ENCODE peak calls at places on chromosome 1, in four cellular contexts. One of them, this sample, is unnamed.

GRCh38 chr1:45325816-45326506 is 734 bp upstream of the HPDL start:
- DNase-seq in GM06990: no peak
- DNase-seq in left ventricle myocardium inferior: no peak
- DNase-seq in fibroblast of mammary gland: no peak
- DNase-seq in this sample: no peak

GRCh38 chr1:21857142-21857839 is 45.2 kb downstream of the LDLRAD2 start:
- DNase-seq in GM06990: no peak
- DNase-seq in fibroblast of mammary gland: peak
- DNase-seq in left ventricle myocardium inferior: no peak
- DNase-seq in this sample: no peak

GRCh38 chr1:17167041-17167782 is 37.7 kb upstream of the PADI1 start:
- DNase-seq in left ventricle myocardium inferior: no peak
- DNase-seq in GM06990: no peak
- DNase-seq in fibroblast of mammary gland: no peak
- DNase-seq in this sample: no peak

GRCh38 chr1:62317021-62317768 is 2.0 kb downstream of the KANK4 start:
- DNase-seq in fibroblast of mammary gland: no peak
- DNase-seq in GM06990: no peak
- DNase-seq in left ventricle myocardium inferior: no peak
- DNase-seq in this sample: no peak

GRCh38 chr1:233791372-233791703 is 113.1 kb upstream of the SLC35F3 start:
- DNase-seq in GM06990: no peak
- DNase-seq in left ventricle myocardium inferior: no peak
- DNase-seq in fibroblast of mammary gland: no peak
- DNase-seq in this sample: no peak

GRCh38 chr1:69029649-69030048 is 532.8 kb upstream of the DEPDC1 start:
- DNase-seq in left ventricle myocardium inferior: no peak
- DNase-seq in fibroblast of mammary gland: no peak
- DNase-seq in GM06990: no peak
- DNase-seq in this sample: no peak

GRCh38 chr1:235133086-235133485 is 4.4 kb upstream of the TOMM20 start:
- DNase-seq in fibroblast of mammary gland: no peak
- DNase-seq in GM06990: no peak
- DNase-seq in left ventricle myocardium inferior: no peak
- DNase-seq in this sample: no peak

GRCh38 chr1:23804183-23804582 is 3.6 kb upstream of the GALE start:
- DNase-seq in GM06990: no peak
- DNase-seq in fibroblast of mammary gland: no peak
- DNase-seq in left ventricle myocardium inferior: no peak
- DNase-seq in this sample: no peak

GRCh38 chr1:47104816-47105215 is 32.4 kb upstream of the CYP4A22 start:
- DNase-seq in fibroblast of mammary gland: no peak
- DNase-seq in GM06990: no peak
- DNase-seq in left ventricle myocardium inferior: no peak
- DNase-seq in this sample: no peak

GRCh38 chr1:101291562-101292035 is 54.8 kb downstream of the S1PR1 start:
- DNase-seq in left ventricle myocardium inferior: no peak
- DNase-seq in fibroblast of mammary gland: peak
- DNase-seq in GM06990: peak
- DNase-seq in this sample: no peak

DNA sequence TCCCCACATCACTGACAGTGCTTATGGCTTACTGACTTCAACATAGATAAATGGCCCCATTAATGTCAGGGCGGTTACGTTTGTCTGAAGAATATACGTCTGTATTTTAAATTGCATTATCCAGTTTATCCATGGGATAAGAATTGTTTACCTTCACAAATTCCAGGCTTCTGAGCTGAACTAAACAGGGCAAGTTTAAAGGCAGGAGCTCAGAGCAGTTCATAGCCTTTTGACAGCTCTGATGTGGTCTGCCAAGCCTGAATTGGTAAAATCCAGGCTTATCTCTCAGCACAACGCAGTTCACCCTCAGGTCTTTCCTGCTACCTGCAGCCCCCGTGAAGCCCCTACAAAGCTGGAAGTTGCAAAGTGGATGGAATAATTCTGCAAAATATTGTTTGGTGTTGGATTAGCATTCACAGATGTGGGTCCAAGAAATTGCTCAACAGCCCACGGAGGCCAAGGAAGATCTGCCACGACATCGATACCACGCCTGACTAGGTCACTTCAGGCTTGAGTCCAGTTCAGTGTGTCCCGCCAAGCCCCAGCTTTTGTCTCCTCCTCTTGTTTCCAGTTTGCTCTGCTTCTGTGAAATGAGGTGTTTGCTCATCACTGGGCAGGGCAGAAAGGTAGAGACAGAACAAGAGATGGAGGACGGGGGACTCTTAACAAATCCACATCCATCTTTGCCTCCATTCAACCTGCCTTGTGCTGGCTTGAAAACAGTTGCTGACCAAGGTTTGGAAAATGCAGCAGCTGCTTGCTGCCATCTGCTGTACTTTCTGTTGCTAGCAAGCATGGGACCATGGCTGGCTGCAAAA is 79.8 kb upstream of the GREM2 start:
- DNase-seq in GM06990: no peak
- DNase-seq in left ventricle myocardium inferior: no peak
- DNase-seq in fibroblast of mammary gland: peak
- DNase-seq in this sample: no peak
- TF ChIP-seq CTCF in GM06990: no peak
- TF ChIP-seq CTCF in left ventricle myocardium inferior: peak
- TF ChIP-seq CTCF in fibroblast of mammary gland: peak
- TF ChIP-seq CTCF in this sample: peak

GRCh38 chr1:156487862-156488261 is 12.7 kb downstream of the MEF2D start:
- DNase-seq in GM06990: peak
- DNase-seq in fibroblast of mammary gland: no peak
- DNase-seq in left ventricle myocardium inferior: no peak
- DNase-seq in this sample: no peak

GRCh38 chr1:156488566-156489165 is 11.9 kb downstream of the MEF2D start:
- DNase-seq in left ventricle myocardium inferior: no peak
- DNase-seq in fibroblast of mammary gland: no peak
- DNase-seq in GM06990: peak
- DNase-seq in this sample: no peak

GRCh38 chr1:156484480-156485058 is 16.0 kb downstream of the MEF2D start:
- DNase-seq in left ventricle myocardium inferior: no peak
- DNase-seq in GM06990: no peak
- DNase-seq in fibroblast of mammary gland: no peak
- DNase-seq in this sample: no peak

GRCh38 chr1:156485984-156486383 is 14.6 kb downstream of the MEF2D start:
- DNase-seq in GM06990: no peak
- DNase-seq in fibroblast of mammary gland: no peak
- DNase-seq in left ventricle myocardium inferior: no peak
- DNase-seq in this sample: no peak

GRCh38 chr1:156486421-156487344 is 13.9 kb downstream of the MEF2D start:
- DNase-seq in fibroblast of mammary gland: no peak
- DNase-seq in GM06990: no peak
- DNase-seq in left ventricle myocardium inferior: no peak
- DNase-seq in this sample: no peak
- H3K4me3 ChIP-seq in fibroblast of mammary gland: no peak
- H3K4me3 ChIP-seq in GM06990: peak
- H3K4me3 ChIP-seq in left ventricle myocardium inferior: no peak
- H3K4me3 ChIP-seq in this sample: no peak

DNA sequence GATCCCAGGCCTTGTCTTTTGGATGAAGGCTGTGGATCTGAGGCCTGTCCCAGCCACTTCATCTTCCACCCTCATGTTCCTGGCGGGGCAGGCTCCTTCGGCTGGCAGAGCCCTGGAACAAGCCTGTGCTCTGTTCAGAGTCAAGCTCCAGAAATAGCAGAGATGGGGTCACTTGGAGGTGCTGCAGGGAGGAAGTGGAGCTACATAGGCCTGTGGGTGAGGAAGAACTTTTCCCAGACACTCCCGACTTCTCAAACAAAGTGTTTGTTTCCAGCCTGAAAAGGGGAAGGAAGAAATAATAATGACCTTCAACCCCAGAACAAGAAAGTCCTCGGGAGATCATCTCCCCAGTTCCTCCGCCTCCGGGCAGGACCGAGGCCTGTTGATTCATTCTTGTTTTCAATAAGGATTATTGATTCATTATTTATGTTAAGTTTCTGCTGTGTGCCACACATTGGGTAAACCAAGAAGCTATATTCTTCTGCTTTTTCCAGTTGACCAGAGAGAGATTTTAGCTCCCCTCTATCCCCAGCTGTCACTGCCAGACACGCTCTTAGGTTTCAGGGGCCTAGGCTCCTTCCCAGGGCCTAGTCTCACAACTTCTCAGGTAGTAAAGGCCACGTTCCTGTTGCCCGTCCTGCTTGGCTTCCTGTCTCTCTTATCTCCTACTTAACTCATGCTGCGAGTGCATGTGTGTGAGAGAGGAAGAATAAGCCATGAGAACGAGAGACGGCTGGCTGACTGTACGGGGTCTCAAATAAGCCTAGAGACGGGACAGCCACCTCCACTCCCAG is 16.9 kb downstream of the IKBKE start:
- DNase-seq in left ventricle myocardium inferior: no peak
- DNase-seq in fibroblast of mammary gland: no peak
- DNase-seq in GM06990: no peak
- DNase-seq in this sample: no peak
- TF ChIP-seq CTCF in left ventricle myocardium inferior: no peak
- TF ChIP-seq CTCF in fibroblast of mammary gland: no peak
- TF ChIP-seq CTCF in GM06990: no peak
- TF ChIP-seq CTCF in this sample: no peak

DNA sequence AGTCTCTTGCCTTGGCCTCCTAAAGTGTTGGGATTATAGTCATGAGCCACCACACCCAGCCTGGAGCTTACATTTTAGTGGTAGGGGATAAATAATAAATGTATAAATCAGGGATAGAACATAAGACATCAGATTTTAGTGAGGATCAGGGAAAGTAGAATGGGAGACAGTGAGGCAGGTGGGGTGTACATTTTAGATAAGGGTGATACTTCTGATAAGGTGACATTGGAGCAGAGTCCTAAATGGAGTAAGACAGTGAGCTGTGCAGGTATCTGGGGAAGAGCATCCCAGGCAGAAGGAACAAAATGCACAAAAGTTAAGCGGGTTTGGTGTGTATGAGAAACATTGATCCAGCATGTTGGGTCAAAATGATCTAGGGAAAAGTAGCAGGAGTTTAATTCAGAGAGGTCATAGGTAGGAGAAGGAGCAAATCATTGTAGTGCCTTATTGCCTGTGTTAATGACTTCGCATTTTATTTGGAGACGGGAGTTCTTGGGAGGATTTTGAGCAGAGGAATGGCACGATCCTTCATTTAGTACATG is 11.1 kb downstream of the EPB41 start:
- DNase-seq in fibroblast of mammary gland: no peak
- DNase-seq in GM06990: no peak
- DNase-seq in left ventricle myocardium inferior: no peak
- DNase-seq in this sample: no peak
- H3K4me3 ChIP-seq in fibroblast of mammary gland: no peak
- H3K4me3 ChIP-seq in GM06990: no peak
- H3K4me3 ChIP-seq in left ventricle myocardium inferior: no peak
- H3K4me3 ChIP-seq in this sample: no peak

DNA sequence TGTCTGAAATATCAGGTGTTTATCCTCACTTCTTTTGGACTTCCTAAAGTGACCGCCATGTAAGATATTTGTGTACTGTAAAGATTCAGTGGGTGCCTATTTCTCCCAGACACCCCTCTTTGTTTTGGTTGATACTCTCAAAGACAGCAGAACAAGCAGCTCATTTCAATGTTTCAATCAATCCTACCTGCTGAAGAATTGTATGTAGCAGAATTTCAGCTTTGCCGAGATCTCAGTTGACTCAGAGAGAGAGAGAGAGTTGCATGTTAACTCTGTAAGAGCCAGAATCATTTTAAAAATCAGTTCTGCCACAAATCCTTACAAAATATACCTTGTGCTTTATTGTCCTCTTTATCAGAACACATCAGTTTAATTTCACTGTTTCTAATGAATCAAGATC is 987.3 kb downstream of the ADGRL2 start:
- DNase-seq in left ventricle myocardium inferior: no peak
- DNase-seq in GM06990: no peak
- DNase-seq in fibroblast of mammary gland: no peak
- DNase-seq in this sample: no peak
- TF ChIP-seq CTCF in left ventricle myocardium inferior: no peak
- TF ChIP-seq CTCF in GM06990: no peak
- TF ChIP-seq CTCF in fibroblast of mammary gland: no peak
- TF ChIP-seq CTCF in this sample: no peak

GRCh38 chr1:204584699-204585372 is 68.6 kb downstream of the MDM4 start:
- DNase-seq in left ventricle myocardium inferior: no peak
- DNase-seq in GM06990: peak
- DNase-seq in fibroblast of mammary gland: no peak
- DNase-seq in this sample: no peak
- H3K4me3 ChIP-seq in left ventricle myocardium inferior: no peak
- H3K4me3 ChIP-seq in GM06990: no peak
- H3K4me3 ChIP-seq in fibroblast of mammary gland: no peak
- H3K4me3 ChIP-seq in this sample: no peak

GRCh38 chr1:25609921-25610320 is 6.7 kb upstream of the MAN1C1 start:
- DNase-seq in left ventricle myocardium inferior: no peak
- DNase-seq in fibroblast of mammary gland: no peak
- DNase-seq in GM06990: no peak
- DNase-seq in this sample: no peak

GRCh38 chr1:25607123-25607522 is 9.5 kb upstream of the MAN1C1 start:
- DNase-seq in GM06990: no peak
- DNase-seq in fibroblast of mammary gland: no peak
- DNase-seq in left ventricle myocardium inferior: no peak
- DNase-seq in this sample: no peak

GRCh38 chr1:25611843-25612242 is 4.7 kb upstream of the MAN1C1 start:
- DNase-seq in GM06990: no peak
- DNase-seq in fibroblast of mammary gland: no peak
- DNase-seq in left ventricle myocardium inferior: no peak
- DNase-seq in this sample: no peak

GRCh38 chr1:25610822-25611630 is 5.6 kb upstream of the MAN1C1 start:
- DNase-seq in GM06990: no peak
- DNase-seq in fibroblast of mammary gland: peak
- DNase-seq in left ventricle myocardium inferior: no peak
- DNase-seq in this sample: no peak

GRCh38 chr1:25608488-25609178 is 8.0 kb upstream of the MAN1C1 start:
- DNase-seq in left ventricle myocardium inferior: peak
- DNase-seq in fibroblast of mammary gland: peak
- DNase-seq in GM06990: peak
- DNase-seq in this sample: peak
- TF ChIP-seq CTCF in left ventricle myocardium inferior: peak
- TF ChIP-seq CTCF in fibroblast of mammary gland: peak
- TF ChIP-seq CTCF in GM06990: peak
- TF ChIP-seq CTCF in this sample: peak

DNA sequence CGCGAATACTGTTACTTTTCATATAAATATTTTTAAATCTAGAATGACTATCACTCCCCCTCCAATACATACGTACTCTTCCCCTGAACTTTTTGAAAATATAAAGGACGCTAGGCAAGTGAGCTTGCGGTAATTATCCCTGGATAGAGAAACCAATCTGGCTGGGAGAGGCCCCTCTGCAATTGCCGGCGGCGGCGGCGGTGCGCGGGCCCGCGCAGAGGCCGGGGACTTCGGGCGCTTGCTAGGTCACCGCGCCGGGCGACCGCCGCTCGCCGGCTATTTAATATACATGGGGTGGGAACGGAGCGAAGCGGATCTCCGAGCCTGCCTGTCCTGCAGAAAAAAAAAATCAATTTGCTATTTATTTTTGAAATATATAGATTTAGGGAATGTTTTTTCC is 416.3 kb upstream of the ESRRG start:
- DNase-seq in left ventricle myocardium inferior: no peak
- DNase-seq in fibroblast of mammary gland: no peak
- DNase-seq in GM06990: no peak
- DNase-seq in this sample: no peak
- H3K4me3 ChIP-seq in left ventricle myocardium inferior: peak
- H3K4me3 ChIP-seq in fibroblast of mammary gland: no peak
- H3K4me3 ChIP-seq in GM06990: no peak
- H3K4me3 ChIP-seq in this sample: peak